ENCODE peak calls at places on chromosome 11, in eight cellular contexts. M is CD4-positive, alpha-beta T cell; D is fibroblast of lung; R is astrocyte; I is CD4-positive, CD25-positive, alpha-beta regulatory T cell; J is naive thymus-derived CD4-positive, alpha-beta T cell; N is HCT116; L is transverse colon. K is an unnamed sample.

GRCh38 chr11:124751741-124752470 is at the start of gene VSIG2:
- DNase-seq in M (no peak), D (no peak), R (no peak), I (no peak), J (no peak), N (no peak), L (peak; percentile 58), K (no peak)

GRCh38 chr11:35582033-35582432 is 36.2 kb upstream of the FJX1 start:
- DNase-seq in M (no peak), D (no peak), R (no peak), I (no peak), J (no peak), N (no peak), L (no peak), K (no peak)

GRCh38 chr11:73755670-73756069 is 5.2 kb downstream of the RAB6A start:
- DNase-seq in M (no peak), D (no peak), R (no peak), I (no peak), J (no peak), N (no peak), L (no peak), K (no peak)

GRCh38 chr11:27401280-27401679 is 38.3 kb upstream of the CCDC34 start:
- DNase-seq in M (no peak), D (no peak), R (no peak), I (no peak), J (no peak), N (no peak), L (no peak), K (no peak)

GRCh38 chr11:35923452-35923851 is 20.4 kb upstream of the LDLRAD3 start:
- DNase-seq in M (no peak), D (no peak), R (no peak), I (no peak), J (no peak), N (no peak), L (no peak), K (no peak)

GRCh38 chr11:1055109-1055703 is 18.7 kb upstream of the MUC6 start:
- DNase-seq in M (no peak), D (no peak), R (no peak), I (no peak), J (no peak), N (no peak), L (no peak), K (no peak)

GRCh38 chr11:113083571-113083970 is 122.4 kb downstream of the NCAM1 start:
- DNase-seq in M (no peak), D (no peak), R (no peak), I (no peak), J (no peak), N (no peak), L (no peak), K (no peak)

GRCh38 chr11:76419896-76420295 is 24.9 kb upstream of the EMSY start:
- DNase-seq in M (no peak), D (no peak), R (no peak), I (no peak), J (no peak), N (no peak), L (no peak), K (no peak)

GRCh38 chr11:69371731-69372588 is 78.0 kb downstream of the MYEOV start:
- DNase-seq in M (no peak), D (no peak), R (no peak), I (no peak), J (no peak), N (no peak), L (peak; percentile 4), K (no peak)

GRCh38 chr11:46315033-46315738 is 32.1 kb upstream of the DGKZ start:
- DNase-seq in M (peak; percentile 67), D (peak; percentile 83), R (peak; percentile 62), I (peak; percentile 56), J (peak; percentile 76), N (peak; percentile 86), L (peak; percentile 72), K (no peak)

GRCh38 chr11:46475041-46475925 is 83.7 kb upstream of the CHRM4 start:
- DNase-seq in M (no peak), D (no peak), R (no peak), I (no peak), J (no peak), N (no peak), L (no peak), K (no peak)

GRCh38 chr11:75826463-75827220 is 11.6 kb downstream of the UVRAG start:
- DNase-seq in M (no peak), D (no peak), R (no peak), I (no peak), J (no peak), N (no peak), L (no peak), K (no peak)

GRCh38 chr11:92149996-92150395 is 74.6 kb upstream of the FAT3 start:
- DNase-seq in M (no peak), D (peak; percentile 25), R (no peak), I (no peak), J (no peak), N (no peak), L (no peak), K (no peak)

GRCh38 chr11:57567512-57568329 is at the start of gene UBE2L6:
- DNase-seq in M (peak; percentile 79), D (peak; percentile 32), R (peak; percentile 8), I (peak; percentile 60), J (peak; percentile 72), N (no peak), L (peak; percentile 87), K (peak; percentile 31)

GRCh38 chr11:43933608-43934358 is 8.7 kb upstream of the C11orf96 start:
- DNase-seq in M (no peak), D (peak; percentile 71), R (no peak), I (no peak), J (no peak), N (no peak), L (no peak), K (no peak)

GRCh38 chr11:130631119-130631518 is 182.7 kb downstream of the ADAMTS15 start:
- DNase-seq in M (no peak), D (peak; percentile 86), R (peak; percentile 96), I (no peak), J (no peak), N (peak; percentile 52), L (no peak), K (no peak)

GRCh38 chr11:88402192-88402715 is 64.7 kb upstream of the CTSC start:
- DNase-seq in M (no peak), D (peak; percentile 78), R (peak; percentile 90), I (no peak), J (no peak), N (no peak), L (no peak), K (no peak)

GRCh38 chr11:110862407-110862806 is 150.2 kb upstream of the ARHGAP20 start:
- DNase-seq in M (no peak), D (no peak), R (no peak), I (no peak), J (no peak), N (no peak), L (no peak), K (no peak)

GRCh38 chr11:106242723-106243405 is 165.4 kb downstream of the AASDHPPT start:
- DNase-seq in M (no peak), D (no peak), R (peak; percentile 64), I (no peak), J (no peak), N (no peak), L (no peak), K (no peak)

GRCh38 chr11:16986434-16987204 is 27.6 kb downstream of the PLEKHA7 start:
- DNase-seq in M (peak; percentile 21), D (no peak), R (no peak), I (no peak), J (peak; percentile 6), N (no peak), L (peak; percentile 92), K (no peak)

GRCh38 chr11:85759915-85760314 is 51.0 kb downstream of the SYTL2 start:
- DNase-seq in M (no peak), D (peak; percentile 89), R (peak; percentile 83), I (no peak), J (no peak), N (peak; percentile 34), L (no peak), K (no peak)

GRCh38 chr11:87491381-87491780 is 453.6 kb downstream of the TMEM135 start:
- DNase-seq in M (no peak), D (no peak), R (no peak), I (no peak), J (no peak), N (no peak), L (no peak), K (no peak)

GRCh38 chr11:96486890-96487633 is 97.2 kb downstream of the JRKL start:
- DNase-seq in M (no peak), D (peak; percentile 44), R (peak; percentile 16), I (no peak), J (no peak), N (no peak), L (peak; percentile 59), K (no peak)
- H3K27ac ChIP-seq in M (no peak overlapping the region), D (no peak overlapping the region), R (no peak overlapping the region), I (no peak overlapping the region), J (no peak overlapping the region), N (no peak overlapping the region), L (peak overlapping the region; percentile 8), K (no peak overlapping the region)

GRCh38 chr11:7668911-7669310 is 4.4 kb downstream of the CYB5R2 start:
- DNase-seq in M (no peak), D (no peak), R (no peak), I (no peak), J (no peak), N (no peak), L (no peak), K (peak; percentile 48)
- H3K27ac ChIP-seq in M (no peak overlapping the region), D (no peak overlapping the region), R (no peak overlapping the region), I (no peak overlapping the region), J (no peak overlapping the region), N (no peak overlapping the region), L (no peak overlapping the region), K (peak overlapping the region; percentile 97)

DNA sequence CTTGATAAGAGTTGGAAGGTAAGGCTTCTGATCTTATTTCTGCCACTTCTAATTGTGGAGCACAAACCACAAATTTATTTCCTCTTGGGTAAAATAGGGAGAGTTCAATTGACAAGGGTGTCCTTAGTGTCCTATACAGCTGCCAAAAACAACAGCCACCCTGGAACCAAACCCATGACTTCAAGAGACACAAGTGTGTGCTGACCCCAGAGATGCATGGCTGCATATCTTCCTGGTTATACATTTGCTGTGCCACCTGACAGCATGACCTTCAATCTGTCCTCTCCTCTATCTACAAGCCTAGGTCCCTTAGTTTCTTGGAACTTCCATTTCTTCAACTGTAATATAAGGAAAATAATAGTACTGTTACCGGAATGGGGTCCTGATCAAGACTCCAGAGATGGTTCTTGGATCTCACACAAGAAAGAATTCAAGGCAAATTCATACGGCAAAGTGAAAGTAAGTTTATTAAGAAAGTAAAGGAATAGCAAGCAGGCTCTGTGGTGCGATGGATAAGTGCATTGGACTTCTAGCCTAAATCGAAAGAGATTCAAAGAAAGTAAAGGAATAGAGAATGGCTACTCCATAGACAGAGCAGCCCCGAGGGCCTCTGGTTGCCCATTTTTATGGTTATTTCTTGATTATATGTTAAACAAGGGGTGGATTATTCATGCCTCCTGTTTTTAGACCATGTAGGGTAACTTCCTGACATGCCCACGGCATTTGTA is 15.5 kb upstream of the TMEM123 start:
- DNase-seq in M (no peak), D (no peak), R (no peak), I (no peak), J (no peak), N (no peak), L (no peak), K (no peak)
- H3K27ac ChIP-seq in M (no peak overlapping the region), D (no peak overlapping the region), R (no peak overlapping the region), I (no peak overlapping the region), J (peak overlapping the region; percentile 2), N (no peak overlapping the region), L (peak overlapping the region; percentile 66), K (no peak overlapping the region)

DNA sequence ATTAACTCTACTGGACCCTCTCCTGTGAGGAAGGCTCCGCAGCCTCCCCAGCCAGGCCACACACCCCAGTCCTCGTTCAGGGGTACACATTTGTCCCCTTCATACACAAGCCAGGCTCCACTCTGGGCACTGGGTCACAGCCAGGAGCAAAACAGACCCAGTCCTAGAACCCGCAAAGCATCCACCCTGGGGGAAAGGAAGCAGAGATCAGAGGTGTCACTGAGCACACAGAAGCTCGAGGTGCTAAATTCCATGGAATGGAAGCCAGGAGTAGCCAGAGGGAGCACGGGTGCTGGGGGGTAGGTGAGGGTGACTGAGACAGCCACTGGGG is 43.6 kb upstream of the TH start:
- DNase-seq in M (no peak), D (no peak), R (no peak), I (no peak), J (no peak), N (no peak), L (no peak), K (no peak)
- H3K27ac ChIP-seq in M (no peak overlapping the region), D (no peak overlapping the region), R (no peak overlapping the region), I (no peak overlapping the region), J (no peak overlapping the region), N (no peak overlapping the region), L (no peak overlapping the region), K (no peak overlapping the region)